ENCODE peak calls at places on chromosomes 4 and X, in nine cellular contexts. G is coronary artery, W is stomach, L is bronchial epithelial cell, B is AG10803, A is HFF-Myc, R is A549, T is choroid plexus epithelial cell, U is right lobe of liver. F is an unnamed sample.

GRCh38 chr4:73589261-73589847 is 30.9 kb downstream of the RASSF6 start:
- DNase-seq in G (no peak), W (no peak), L (peak; percentile 97), B (peak; percentile 81), A (peak; percentile 37), R (no peak), T (peak; percentile 85), U (no peak), F (no peak)

GRCh38 chrX:1421433-1422134 is 29.7 kb upstream of the SLC25A6 start:
- DNase-seq in G (no peak), W (no peak), L (no peak), B (no peak), A (no peak), R (no peak), T (no peak), U (no peak), F (no peak)

GRCh38 chr4:108107729-108108382 is 60.9 kb downstream of the LEF1 start:
- DNase-seq in G (no peak), W (no peak), L (no peak), B (no peak), A (no peak), R (no peak), T (no peak), U (no peak), F (no peak)

GRCh38 chrX:8049827-8050226 is 121.2 kb downstream of the VCX2 start:
- DNase-seq in G (no peak), W (no peak), L (no peak), B (no peak), A (no peak), R (no peak), T (no peak), U (no peak), F (no peak)

GRCh38 chr4:48645225-48645794 is 134.8 kb downstream of the FRYL start:
- DNase-seq in G (no peak), W (no peak), L (no peak), B (peak; percentile 43), A (no peak), R (no peak), T (no peak), U (no peak), F (no peak)

GRCh38 chrX:119003462-119003861 is 29.0 kb downstream of the LONRF3 start:
- DNase-seq in G (no peak), W (no peak), L (no peak), B (no peak), A (no peak), R (no peak), T (no peak), U (no peak), F (no peak)

GRCh38 chrX:38871129-38872029 is 70.1 kb downstream of the MID1IP1 start:
- DNase-seq in G (no peak), W (no peak), L (no peak), B (no peak), A (no peak), R (no peak), T (no peak), U (no peak), F (no peak)

GRCh38 chr4:39823193-39823592 is 125.3 kb downstream of the UBE2K start:
- DNase-seq in G (no peak), W (no peak), L (no peak), B (peak; percentile 81), A (no peak), R (no peak), T (peak; percentile 62), U (no peak), F (no peak)

GRCh38 chr4:185202984-185203379 is 818 bp downstream of the CFAP97 start:
- DNase-seq in G (no peak), W (no peak), L (no peak), B (no peak), A (no peak), R (no peak), T (no peak), U (no peak), F (no peak)

GRCh38 chr4:103002551-103002950 is 17.0 kb downstream of the SLC9B1 start:
- DNase-seq in G (no peak), W (no peak), L (peak; percentile 23), B (peak; percentile 22), A (no peak), R (no peak), T (peak; percentile 52), U (no peak), F (no peak)

GRCh38 chrX:40104649-40105015 is 6.9 kb upstream of the BCOR start:
- DNase-seq in G (peak; percentile 83), W (peak; percentile 60), L (no peak), B (peak; percentile 68), A (no peak), R (peak; percentile 41), T (peak; percentile 56), U (peak; percentile 83), F (no peak)

GRCh38 chr4:10173754-10174749 is 57.5 kb upstream of the WDR1 start:
- DNase-seq in G (no peak), W (peak; percentile 90), L (peak; percentile 40), B (no peak), A (no peak), R (no peak), T (no peak), U (peak; percentile 71), F (no peak)

GRCh38 chr4:33709247-33709646 is 2535.1 kb downstream of the ARAP2 start:
- DNase-seq in G (no peak), W (no peak), L (peak; percentile 61), B (peak; percentile 44), A (no peak), R (no peak), T (peak; percentile 93), U (no peak), F (peak; percentile 16)

GRCh38 chrX:120790118-120790517 is 85.5 kb downstream of the CT47B1 start:
- DNase-seq in G (no peak), W (peak; percentile 36), L (peak; percentile 55), B (peak; percentile 76), A (no peak), R (peak; percentile 33), T (peak; percentile 86), U (no peak), F (peak; percentile 29)

GRCh38 chr4:122621010-122621616 is at the start of gene IL21:
- DNase-seq in G (no peak), W (no peak), L (no peak), B (no peak), A (no peak), R (no peak), T (no peak), U (no peak), F (no peak)

GRCh38 chr4:183638436-183638835 is 20.5 kb downstream of the RWDD4 start:
- DNase-seq in G (no peak), W (no peak), L (peak; percentile 60), B (peak; percentile 76), A (no peak), R (no peak), T (peak; percentile 47), U (no peak), F (no peak)

GRCh38 chrX:18994713-18995112 is 10.8 kb upstream of the PHKA2 start:
- DNase-seq in G (no peak), W (no peak), L (peak; percentile 91), B (peak; percentile 86), A (no peak), R (peak; percentile 13), T (peak; percentile 84), U (no peak), F (no peak)

GRCh38 chr4:6460876-6461275 is 11.5 kb downstream of the PPP2R2C start:
- DNase-seq in G (peak; percentile 58), W (peak; percentile 3), L (no peak), B (no peak), A (no peak), R (no peak), T (no peak), U (no peak), F (no peak)
- H3K4me3 ChIP-seq in G (no peak overlapping the region), W (no peak overlapping the region), L (no peak overlapping the region), B (no peak overlapping the region), A (no peak overlapping the region), R (no peak overlapping the region), T (no peak overlapping the region), U (no peak overlapping the region), F (no peak overlapping the region)

DNA sequence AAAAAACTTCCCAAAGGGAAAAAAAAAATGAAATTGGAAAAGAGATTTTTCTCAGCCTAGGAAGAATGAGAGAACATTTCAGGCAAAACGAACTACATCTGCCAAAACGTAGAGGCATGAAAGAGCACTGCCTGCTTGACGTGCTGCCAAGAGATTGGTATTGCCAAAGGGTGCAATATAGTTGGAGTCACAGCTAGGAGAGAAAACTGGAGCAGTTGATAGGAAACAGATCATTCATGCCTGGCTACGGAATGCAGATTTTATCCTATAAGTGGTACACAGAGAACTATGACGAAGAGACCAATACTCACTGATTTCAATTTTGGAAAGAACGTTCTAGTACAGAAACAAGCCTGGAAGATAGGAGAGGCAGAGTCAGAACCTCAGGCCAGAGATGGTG is 68.4 kb upstream of the IQCM start:
- DNase-seq in G (no peak), W (no peak), L (no peak), B (peak; percentile 82), A (no peak), R (no peak), T (no peak), U (peak; percentile 50), F (no peak)
- TF ChIP-seq CTCF in G (no peak), W (no peak), L (no peak), B (peak; percentile 4), A (no peak), R (no peak), T (no peak), U (no peak), F (no peak)

GRCh38 chrX:24471808-24472207 is 6.7 kb downstream of the PDK3 start:
- DNase-seq in G (no peak), W (no peak), L (no peak), B (no peak), A (no peak), R (no peak), T (no peak), U (no peak), F (no peak)

GRCh38 chrX:24478516-24478915 is 13.4 kb downstream of the PDK3 start:
- DNase-seq in G (no peak), W (no peak), L (no peak), B (no peak), A (no peak), R (no peak), T (no peak), U (no peak), F (no peak)

GRCh38 chrX:24479924-24480722 is 15.0 kb downstream of the PDK3 start:
- DNase-seq in G (no peak), W (no peak), L (peak; percentile 33), B (no peak), A (no peak), R (no peak), T (no peak), U (no peak), F (no peak)

DNA sequence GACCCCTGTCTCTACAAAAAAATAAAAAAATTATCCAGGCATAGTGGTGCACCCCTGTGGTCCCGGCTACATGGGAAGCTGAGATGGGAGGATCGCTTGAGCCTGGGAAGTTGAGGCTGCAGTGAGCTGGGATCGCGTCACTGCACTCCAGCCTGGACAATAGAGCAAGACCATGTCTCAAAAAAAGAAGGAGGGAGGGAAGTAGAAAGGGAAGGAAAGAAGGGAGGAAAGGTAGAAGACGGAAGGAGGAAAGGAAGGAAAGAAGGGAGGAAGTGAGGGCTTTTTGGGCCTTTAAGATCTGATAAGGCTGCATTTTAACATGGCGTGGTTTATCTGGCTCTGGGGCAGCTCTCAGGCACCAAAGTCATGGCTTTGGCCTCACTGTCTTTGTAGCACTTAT is 10.4 kb downstream of the PDK3 start:
- DNase-seq in G (no peak), W (no peak), L (no peak), B (no peak), A (no peak), R (no peak), T (no peak), U (no peak), F (no peak)
- H3K4me3 ChIP-seq in G (no peak overlapping the region), W (no peak overlapping the region), L (no peak overlapping the region), B (no peak overlapping the region), A (no peak overlapping the region), R (no peak overlapping the region), T (no peak overlapping the region), U (no peak overlapping the region), F (no peak overlapping the region)

GRCh38 chrX:23953908-23954269 is 46.1 kb downstream of the CXorf58 start:
- DNase-seq in G (no peak), W (no peak), L (no peak), B (no peak), A (no peak), R (no peak), T (no peak), U (no peak), F (no peak)
- TF ChIP-seq CTCF in G (no peak), W (no peak), L (no peak), B (no peak), A (no peak), R (no peak), T (no peak), U (no peak), F (no peak)

F was measured in epithelial cell of proximal tubule.